ENCODE peak calls at places on chromosomes 1 and 21, in seven cellular contexts. O is H9, B is HepG2, U is H1, D is keratinocyte, F is astrocyte, W is PC-3. A is an unnamed sample.

GRCh38 chr1:17944606-17945005 is 163.0 kb upstream of the IGSF21 start:
- DNase-seq in O (no peak), B (no peak), U (no peak), D (no peak), F (no peak), W (peak; percentile 11), A (no peak)

GRCh38 chr1:175095978-175096611 is 28.5 kb downstream of the TNN start:
- DNase-seq in O (no peak), B (peak; percentile 74), U (no peak), D (no peak), F (no peak), W (peak; percentile 11), A (no peak)

GRCh38 chr1:68831281-68831680 is 334.4 kb upstream of the DEPDC1 start:
- DNase-seq in O (no peak), B (no peak), U (no peak), D (no peak), F (no peak), W (no peak), A (no peak)

GRCh38 chr1:240496941-240497340 is 115.0 kb downstream of the GREM2 start:
- DNase-seq in O (no peak), B (no peak), U (no peak), D (no peak), F (no peak), W (peak; percentile 26), A (no peak)

GRCh38 chr1:181092883-181093282 is 4.4 kb downstream of the IER5 start:
- DNase-seq in O (no peak), B (peak; percentile 85), U (no peak), D (no peak), F (no peak), W (no peak), A (peak; percentile 34)

GRCh38 chr1:51303751-51304196 is 26.6 kb downstream of the TTC39A start:
- DNase-seq in O (no peak), B (no peak), U (no peak), D (no peak), F (peak; percentile 54), W (no peak), A (no peak)

GRCh38 chr1:54859687-54860391 is 27.2 kb downstream of the DHCR24 start:
- DNase-seq in O (no peak), B (no peak), U (no peak), D (no peak), F (peak; percentile 51), W (peak; percentile 30), A (no peak)

GRCh38 chr1:89390707-89391106 is 26.8 kb downstream of the GBP6 start:
- DNase-seq in O (no peak), B (no peak), U (no peak), D (no peak), F (no peak), W (no peak), A (no peak)

GRCh38 chr1:64834734-64835133 is 89.9 kb downstream of the RAVER2 start:
- DNase-seq in O (no peak), B (no peak), U (no peak), D (no peak), F (peak; percentile 67), W (peak; percentile 47), A (no peak)

GRCh38 chr1:111596499-111596898 is 23.1 kb upstream of the RAP1A start:
- DNase-seq in O (no peak), B (no peak), U (no peak), D (no peak), F (no peak), W (no peak), A (no peak)

GRCh38 chr1:81760487-81761097 is 40.1 kb upstream of the ADGRL2 start:
- DNase-seq in O (no peak), B (no peak), U (no peak), D (no peak), F (peak; percentile 12), W (peak; percentile 46), A (no peak)

GRCh38 chr21:36753556-36753955 is 54.6 kb downstream of the SIM2 start:
- DNase-seq in O (no peak), B (no peak), U (no peak), D (no peak), F (peak; percentile 95), W (peak; percentile 46), A (no peak)

GRCh38 chr1:220803401-220804201 is 16.9 kb downstream of the MTARC1 start:
- DNase-seq in O (no peak), B (peak; percentile 25), U (no peak), D (peak; percentile 4), F (no peak), W (peak; percentile 64), A (peak; percentile 78)

GRCh38 chr21:38134084-38134873 is 122.5 kb upstream of the KCNJ15 start:
- DNase-seq in O (no peak), B (no peak), U (no peak), D (no peak), F (no peak), W (no peak), A (no peak)

GRCh38 chr1:2209400-2210083 is 15.0 kb upstream of the FAAP20 start:
- DNase-seq in O (no peak), B (no peak), U (no peak), D (no peak), F (no peak), W (no peak), A (no peak)

GRCh38 chr1:209948155-209948554 is 10.1 kb downstream of the SYT14 start:
- DNase-seq in O (no peak), B (no peak), U (no peak), D (no peak), F (no peak), W (no peak), A (no peak)

GRCh38 chr21:32966120-32966519 is 59.6 kb upstream of the OLIG2 start:
- DNase-seq in O (no peak), B (no peak), U (no peak), D (no peak), F (no peak), W (no peak), A (no peak)

GRCh38 chr1:82269466-82269865 is 468.7 kb downstream of the ADGRL2 start:
- DNase-seq in O (no peak), B (no peak), U (no peak), D (peak; percentile 26), F (peak; percentile 32), W (peak; percentile 46), A (no peak)

DNA sequence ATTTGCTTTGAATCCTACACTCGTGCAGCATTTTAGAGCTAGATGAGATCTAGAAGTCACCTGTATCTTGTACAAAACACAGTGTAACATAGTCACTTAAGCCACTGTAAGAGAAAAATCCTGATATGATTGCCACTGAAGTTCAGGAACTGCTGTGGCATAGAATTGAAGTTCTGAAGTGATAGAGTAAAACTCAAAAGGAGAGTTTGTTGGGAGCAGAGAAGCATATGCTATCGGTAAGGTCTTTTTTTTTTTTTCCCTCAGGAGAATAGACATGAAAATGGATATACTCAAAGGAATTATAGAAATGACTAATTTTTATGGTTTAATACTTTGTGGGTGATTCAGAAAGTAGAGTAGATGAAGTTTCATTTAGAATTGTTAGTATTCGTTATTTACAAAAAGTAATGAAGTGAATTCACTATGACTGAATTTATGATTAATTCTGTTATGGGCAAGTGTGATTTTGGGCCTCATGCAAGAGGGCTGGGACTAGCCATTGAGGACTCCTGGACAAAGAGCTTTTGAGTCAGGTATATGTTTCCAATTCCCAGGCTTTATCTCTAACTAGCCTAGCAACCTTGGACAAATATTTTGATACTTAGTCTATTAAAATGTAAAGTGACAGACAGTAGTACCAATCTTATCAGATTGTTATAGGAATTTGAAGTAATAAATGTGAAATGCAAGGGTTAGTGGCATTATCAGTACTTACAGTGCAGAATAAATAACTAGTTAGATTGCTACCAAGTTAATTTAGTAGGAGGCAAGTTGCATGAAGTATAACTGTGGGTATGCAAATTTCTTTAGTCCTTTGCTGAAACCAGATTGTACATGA is 3.1 kb downstream of the KCTD3 start:
- DNase-seq in O (no peak), B (no peak), U (no peak), D (no peak), F (peak; percentile 42), W (peak; percentile 91), A (no peak)
- H3K9ac ChIP-seq in O (no peak overlapping the region), B (peak overlapping the region; percentile 67), U (no peak overlapping the region), D (peak overlapping the region; percentile 7), F (no peak overlapping the region), W (peak overlapping the region; percentile 83), A (no peak overlapping the region)

DNA sequence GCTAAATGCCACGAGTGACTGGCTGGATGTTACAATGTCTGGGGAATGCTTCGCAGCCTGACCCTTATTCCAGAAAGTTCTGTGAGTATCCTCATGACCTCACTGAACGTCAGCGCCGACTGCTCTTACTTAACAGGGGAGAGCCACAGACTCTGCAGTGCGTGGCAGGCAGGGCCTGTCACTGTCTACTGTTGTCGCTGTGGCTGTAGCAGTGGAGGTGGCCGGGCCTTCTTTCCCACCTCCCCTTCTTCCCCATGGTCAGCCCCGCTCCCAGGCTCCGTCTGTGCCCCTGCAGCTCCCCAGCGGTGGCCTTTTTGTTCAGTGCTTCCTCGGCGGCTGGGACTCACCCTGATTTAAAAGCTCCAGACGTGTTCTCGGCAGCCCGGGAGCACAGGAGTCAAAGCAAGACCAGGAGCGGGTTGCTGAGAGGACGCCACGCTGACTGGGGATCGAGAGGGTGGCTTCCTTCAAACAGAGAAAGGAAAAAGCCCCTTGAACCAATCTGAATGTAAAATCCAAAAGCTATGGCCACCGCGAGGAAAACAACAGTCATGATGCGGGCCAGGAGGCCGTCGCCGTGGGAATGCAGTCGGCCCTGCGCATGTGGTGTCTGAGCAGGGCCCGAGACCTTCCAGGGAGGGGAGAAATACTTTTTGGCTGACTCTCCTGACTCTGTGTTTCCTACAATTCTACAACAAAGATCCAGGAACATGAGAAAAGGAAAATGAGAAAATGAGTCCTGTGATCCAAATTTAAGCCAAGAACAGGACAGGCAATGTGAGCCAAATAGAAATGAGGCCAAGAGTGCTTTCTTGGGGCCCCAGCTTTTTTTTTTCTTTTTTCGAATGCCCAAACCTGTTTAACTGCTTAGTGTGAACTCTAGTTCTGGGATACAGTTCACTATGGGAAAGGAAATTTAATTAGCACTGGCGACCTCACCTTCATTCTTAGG is 52.5 kb upstream of the TARBP1 start:
- DNase-seq in O (no peak), B (no peak), U (peak; percentile 57), D (no peak), F (peak; percentile 87), W (peak; percentile 52), A (no peak)
- H3K4me1 ChIP-seq in O (peaks cover 2% of the 10 kb centered on the region), B (peaks cover 61% of the 10 kb centered on the region), U (peaks cover 4% of the 10 kb centered on the region), D (peaks cover 45% of the 10 kb centered on the region), F (peaks cover 54% of the 10 kb centered on the region), W (peaks cover 27% of the 10 kb centered on the region), A (no peaks in the 10 kb centered on the region)

GRCh38 chr21:45088116-45088515 is 13.7 kb downstream of the ADARB1 start:
- DNase-seq in O (no peak), B (no peak), U (no peak), D (no peak), F (no peak), W (no peak), A (no peak)

GRCh38 chr21:45084881-45085536 is 10.6 kb downstream of the ADARB1 start:
- DNase-seq in O (no peak), B (no peak), U (no peak), D (no peak), F (no peak), W (no peak), A (no peak)

GRCh38 chr21:45087022-45087823 is 12.8 kb downstream of the ADARB1 start:
- DNase-seq in O (no peak), B (no peak), U (no peak), D (no peak), F (no peak), W (no peak), A (no peak)

GRCh38 chr21:45085700-45086099 is 11.3 kb downstream of the ADARB1 start:
- DNase-seq in O (no peak), B (no peak), U (no peak), D (no peak), F (no peak), W (no peak), A (no peak)

GRCh38 chr21:45086342-45086958 is 12.1 kb downstream of the ADARB1 start:
- DNase-seq in O (no peak), B (no peak), U (no peak), D (no peak), F (no peak), W (no peak), A (no peak)
- H4K20me1 ChIP-seq in O (no peaks in the 10 kb centered on the region), B (no peaks in the 10 kb centered on the region), U (peaks cover 1% of the 10 kb centered on the region), D (peaks cover under 1% of the 10 kb centered on the region), F (peaks cover 72% of the 10 kb centered on the region), W (no peaks in the 10 kb centered on the region), A (peaks cover 6% of the 10 kb centered on the region)

GRCh38 chr21:17514124-17514481 is 1.3 kb downstream of the CXADR start:
- DNase-seq in O (peak; percentile 67), B (peak; percentile 27), U (no peak), D (no peak), F (peak; percentile 53), W (peak; percentile 49), A (no peak)
- H3K9ac ChIP-seq in O (peak overlapping the region; percentile 89), B (peak overlapping the region; percentile 86), U (peak overlapping the region; percentile 96), D (peak overlapping the region; percentile 89), F (peak overlapping the region; percentile 66), W (no peak overlapping the region), A (no peak overlapping the region)